ENCODE peak calls at places on chromosomes 12 and 14, in ten cellular contexts. Z is fibroblast of mammary gland; T is progenitor cell of endocrine pancreas; F is psoas muscle; O is NB4; B is endodermal cell; C is CD4-positive, alpha-beta T cell; K is stomach; A is activated CD8-positive, alpha-beta T cell treated with anti-CD3 and anti-CD28 coated beads for 36 hours; U is body of pancreas. M is an unnamed sample.

GRCh38 chr14:79325071-79325470 is 886.2 kb downstream of the DIO2 start:
- DNase-seq in Z (no peak), T (no peak), F (no peak), O (no peak), B (no peak), C (no peak), K (no peak), A (no peak), U (peak; percentile 22), M (no peak)

GRCh38 chr14:21768116-21768874 is 94.7 kb upstream of the OR4E1 start:
- DNase-seq in Z (peak; percentile 7), T (no peak), F (no peak), O (peak; percentile 36), B (peak; percentile 68), C (no peak), K (no peak), A (peak; percentile 39), U (no peak), M (peak; percentile 14)

GRCh38 chr12:48991247-48992050 is 7.7 kb downstream of the DDN start:
- DNase-seq in Z (no peak), T (no peak), F (no peak), O (no peak), B (no peak), C (no peak), K (no peak), A (no peak), U (no peak), M (no peak)

GRCh38 chr12:3225154-3225795 is 148.1 kb downstream of the TSPAN9 start:
- DNase-seq in Z (peak; percentile 78), T (no peak), F (no peak), O (peak; percentile 98), B (no peak), C (no peak), K (no peak), A (peak; percentile 51), U (no peak), M (no peak)

GRCh38 chr14:77000340-77001235 is 27.9 kb downstream of the IRF2BPL start:
- DNase-seq in Z (peak; percentile 39), T (no peak), F (peak; percentile 55), O (no peak), B (peak; percentile 65), C (no peak), K (peak; percentile 42), A (peak; percentile 37), U (peak; percentile 32), M (no peak)

GRCh38 chr12:54196396-54196795 is 7.6 kb upstream of the SMUG1 start:
- DNase-seq in Z (no peak), T (no peak), F (no peak), O (peak; percentile 74), B (no peak), C (no peak), K (no peak), A (no peak), U (no peak), M (no peak)

GRCh38 chr14:37201724-37202123 is 4.0 kb downstream of the MIPOL1 start:
- DNase-seq in Z (no peak), T (no peak), F (no peak), O (no peak), B (no peak), C (no peak), K (no peak), A (no peak), U (no peak), M (no peak)

GRCh38 chr12:113087193-113087592 is 30.7 kb downstream of the DTX1 start:
- DNase-seq in Z (no peak), T (no peak), F (no peak), O (peak; percentile 51), B (no peak), C (no peak), K (no peak), A (no peak), U (no peak), M (no peak)

GRCh38 chr14:72528059-72528950 is 365.6 kb downstream of the DPF3 start:
- DNase-seq in Z (peak; percentile 50), T (no peak), F (no peak), O (no peak), B (no peak), C (no peak), K (no peak), A (no peak), U (no peak), M (no peak)

GRCh38 chr14:56650075-56650474 is 70.5 kb downstream of the TMEM260 start:
- DNase-seq in Z (no peak), T (no peak), F (peak; percentile 29), O (no peak), B (no peak), C (no peak), K (no peak), A (no peak), U (no peak), M (no peak)

GRCh38 chr12:113152835-113153814 is 3.6 kb downstream of the CFAP73 start:
- DNase-seq in Z (peak; percentile 70), T (peak; percentile 35), F (peak; percentile 62), O (peak; percentile 90), B (peak; percentile 94), C (peak; percentile 49), K (peak; percentile 75), A (peak; percentile 83), U (peak; percentile 73), M (peak; percentile 84)

DNA sequence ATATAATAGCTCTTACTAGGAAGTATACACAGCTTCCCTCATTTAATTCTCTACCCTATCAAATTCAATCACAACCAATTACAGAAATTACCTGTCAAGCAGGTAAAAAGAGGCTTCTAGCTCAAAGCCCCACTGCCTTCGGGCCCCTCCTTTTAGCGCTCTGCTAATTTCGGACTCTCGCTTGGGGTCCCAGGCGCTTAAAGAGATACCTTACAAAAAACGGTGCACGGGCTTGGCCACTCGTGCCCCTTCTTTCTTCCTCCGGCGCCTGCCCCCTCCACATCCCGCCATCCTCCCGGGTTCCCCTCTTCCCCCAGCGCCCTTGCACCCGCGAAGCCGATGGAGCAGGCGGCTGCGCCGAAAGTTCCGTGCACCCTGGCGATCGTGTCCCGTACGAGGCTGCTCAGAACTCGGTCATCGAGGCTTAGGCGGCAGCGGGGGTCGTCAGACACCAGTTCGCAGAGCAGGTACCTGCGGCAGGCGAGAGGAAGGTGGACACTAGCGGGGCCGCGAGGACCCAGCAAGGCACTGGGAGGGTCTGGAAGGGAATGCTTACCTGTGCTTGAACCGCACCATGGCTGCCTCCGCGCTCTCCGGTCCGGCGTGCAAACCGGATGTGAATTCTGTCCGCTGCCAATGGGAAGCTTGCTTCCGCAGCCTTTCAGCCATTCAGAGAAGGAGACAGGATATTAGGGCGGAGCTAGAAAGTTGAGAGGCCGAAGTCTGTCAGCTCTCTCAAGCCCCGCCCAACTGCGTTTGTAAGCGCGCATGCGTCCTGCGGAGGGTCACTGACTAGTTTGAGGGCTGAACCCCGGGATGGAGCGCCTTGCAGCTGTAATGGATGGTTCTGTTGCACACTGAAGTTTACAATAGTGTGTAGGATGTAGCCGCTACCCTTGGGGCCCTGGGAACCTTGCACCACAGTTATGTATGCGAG is at the start of gene POP5:
- DNase-seq in Z (peak; percentile 97), T (peak; percentile 92), F (peak; percentile 96), O (peak; percentile 99), B (peak; percentile 100), C (peak; percentile 80), K (peak; percentile 98), A (peak; percentile 97), U (peak; percentile 99), M (peak; percentile 95)
- TF ChIP-seq CTCF in Z (no peak), T (no peak), F (no peak), O (no peak), B (no peak), C (no peak), K (no peak), A (no peak), U (no peak), M (no peak)

GRCh38 chr12:11517080-11517479 is 121.7 kb upstream of the PRB2 start:
- DNase-seq in Z (no peak), T (no peak), F (no peak), O (no peak), B (no peak), C (no peak), K (no peak), A (no peak), U (no peak), M (no peak)

GRCh38 chr12:11510671-11511070 is 115.3 kb upstream of the PRB2 start:
- DNase-seq in Z (no peak), T (no peak), F (no peak), O (no peak), B (no peak), C (no peak), K (no peak), A (no peak), U (no peak), M (no peak)

GRCh38 chr12:11508699-11509098 is 113.3 kb upstream of the PRB2 start:
- DNase-seq in Z (peak; percentile 19), T (no peak), F (no peak), O (no peak), B (peak; percentile 79), C (no peak), K (no peak), A (no peak), U (no peak), M (no peak)

DNA sequence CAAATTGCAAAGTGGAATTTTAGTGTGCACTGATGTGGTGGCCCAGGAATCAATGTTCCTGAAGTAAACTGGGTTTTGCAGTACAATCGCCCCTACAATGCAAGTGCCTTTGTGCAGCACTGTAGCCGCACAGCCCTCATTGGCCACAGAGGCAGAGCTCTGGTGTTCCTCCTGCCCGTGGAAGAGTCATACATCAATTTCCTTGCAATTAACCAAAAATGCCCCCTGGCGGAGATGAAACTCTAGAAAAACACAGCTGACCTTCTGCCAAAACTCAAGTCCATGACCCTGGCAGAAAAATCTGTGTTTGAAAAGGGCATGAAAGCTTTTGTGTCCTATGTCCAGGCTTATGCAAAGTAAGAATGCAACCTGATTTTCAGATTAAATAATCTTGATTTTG is 117.9 kb upstream of the PRB2 start:
- DNase-seq in Z (peak; percentile 3), T (no peak), F (no peak), O (peak; percentile 33), B (peak; percentile 72), C (no peak), K (no peak), A (no peak), U (no peak), M (no peak)
- TF ChIP-seq CTCF in Z (no peak), T (no peak), F (no peak), O (peak; percentile 12), B (peak; percentile 66), C (no peak), K (no peak), A (no peak), U (no peak), M (no peak)

DNA sequence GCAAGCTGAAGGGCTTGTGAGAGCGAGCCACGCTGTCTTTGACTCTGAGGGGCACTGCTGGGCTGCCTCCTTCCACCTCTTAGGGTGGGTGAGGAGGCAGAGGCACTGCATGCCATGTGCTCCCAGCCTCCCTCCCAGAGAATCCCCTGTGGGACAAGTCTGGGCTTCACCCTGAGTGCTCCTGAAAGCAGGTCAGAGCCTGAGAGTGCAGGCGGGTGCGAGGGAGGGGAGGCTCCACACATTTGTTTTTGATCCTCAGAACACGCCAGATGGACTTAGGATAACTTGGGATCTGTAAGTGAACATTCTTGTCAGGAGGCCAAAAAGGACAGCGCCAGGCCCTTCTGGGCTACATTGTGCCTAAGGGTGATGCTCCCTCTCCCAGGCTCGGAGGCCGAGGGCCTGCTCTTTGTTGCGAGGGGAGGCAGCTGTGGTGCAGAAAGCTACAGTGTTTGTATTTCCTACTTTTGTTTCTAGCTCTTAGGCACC is 155.4 kb downstream of the TMX1 start:
- DNase-seq in Z (peak; percentile 98), T (no peak), F (peak; percentile 63), O (no peak), B (peak; percentile 64), C (no peak), K (no peak), A (no peak), U (peak; percentile 46), M (no peak)
- TF ChIP-seq CTCF in Z (peak; percentile 23), T (no peak), F (no peak), O (no peak), B (no peak), C (no peak), K (no peak), A (no peak), U (no peak), M (no peak)

GRCh38 chr12:117583677-117584076 is 222.3 kb upstream of the NOS1 start:
- DNase-seq in Z (no peak), T (no peak), F (no peak), O (no peak), B (peak; percentile 74), C (no peak), K (no peak), A (no peak), U (no peak), M (no peak)
- TF ChIP-seq CTCF in Z (no peak), T (no peak), F (no peak), O (no peak), B (no peak), C (no peak), K (no peak), A (no peak), U (no peak), M (no peak)

M was measured in GM10248.